ENCODE peak calls at places on chromosomes 5 and 9, in six cellular contexts. X, R, Y, W, O and S are unnamed samples.

GRCh38 chr5:146345240-146345577 is 6.6 kb downstream of the POU4F3 start:
- DNase-seq in X (no peak), R (no peak), Y (no peak), W (no peak), O (no peak), S (no peak)

GRCh38 chr9:129323376-129323998 is 145.4 kb upstream of the IER5L start:
- DNase-seq in X (no peak), R (no peak), Y (no peak), W (no peak), O (no peak), S (no peak)

GRCh38 chr5:77143998-77144836 is 57.1 kb upstream of the ZBED3 start:
- DNase-seq in X (peak), R (peak), Y (peak), W (peak), O (peak), S (peak)

GRCh38 chr9:38047301-38048251 is 21.5 kb downstream of the SHB start:
- DNase-seq in X (no peak), R (peak), Y (peak), W (peak), O (peak), S (peak)

GRCh38 chr9:107786561-107786960 is 297.0 kb upstream of the KLF4 start:
- DNase-seq in X (no peak), R (no peak), Y (no peak), W (no peak), O (no peak), S (no peak)

GRCh38 chr9:76676857-76677256 is 87.4 kb upstream of the PCA3 start:
- DNase-seq in X (no peak), R (no peak), Y (no peak), W (no peak), O (no peak), S (no peak)

GRCh38 chr9:85600675-85601263 is 141.0 kb downstream of the AGTPBP1 start:
- DNase-seq in X (no peak), R (no peak), Y (no peak), W (no peak), O (peak), S (peak)

GRCh38 chr5:45491368-45491767 is 204.8 kb downstream of the HCN1 start:
- DNase-seq in X (no peak), R (no peak), Y (no peak), W (no peak), O (no peak), S (no peak)

GRCh38 chr9:105062222-105062850 is 134.4 kb upstream of the ABCA1 start:
- DNase-seq in X (no peak), R (no peak), Y (no peak), W (no peak), O (no peak), S (no peak)

GRCh38 chr5:93580387-93581100 is 475 bp downstream of the NR2F1-AS1 start:
- DNase-seq in X (no peak), R (no peak), Y (no peak), W (no peak), O (no peak), S (no peak)

GRCh38 chr9:96686638-96687335 is 31.7 kb upstream of the PRXL2C start:
- DNase-seq in X (no peak), R (no peak), Y (no peak), W (no peak), O (peak), S (peak)

GRCh38 chr5:10622810-10623209 is 58.9 kb downstream of the ANKRD33B start:
- DNase-seq in X (no peak), R (no peak), Y (no peak), W (no peak), O (no peak), S (no peak)

DNA sequence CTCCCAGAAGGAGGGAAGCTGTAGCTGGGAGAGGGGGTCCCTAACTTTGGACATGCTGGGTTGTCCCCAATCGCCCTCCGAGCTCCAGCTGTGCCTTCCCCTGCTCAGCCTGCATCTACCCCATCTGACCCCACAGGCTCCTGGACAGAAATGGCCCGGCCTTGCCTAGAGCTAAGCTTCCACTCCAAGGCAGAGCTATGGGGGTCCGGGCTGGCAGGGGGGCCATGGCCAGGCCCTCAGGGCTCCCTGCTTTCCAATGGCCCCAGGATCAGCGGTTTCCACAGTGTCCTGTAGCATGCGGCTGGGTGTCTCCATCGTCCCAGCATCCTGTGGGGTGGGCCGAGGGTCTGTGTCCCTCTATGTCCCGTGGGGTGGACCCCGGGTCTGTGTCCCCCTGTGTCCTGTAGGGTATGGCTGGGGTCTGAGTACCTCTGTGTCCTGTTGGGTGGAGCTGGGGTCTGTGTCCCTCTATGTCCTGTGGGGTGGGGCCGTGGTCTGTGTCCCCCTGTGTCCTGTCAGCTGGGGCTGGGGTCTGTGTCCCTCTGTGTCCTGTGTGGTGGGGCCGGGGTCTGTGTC is 130.6 kb downstream of the RXRA start:
- DNase-seq in X (no peak), R (no peak), Y (no peak), W (no peak), O (no peak), S (no peak)
- H3K9ac ChIP-seq in X (no peak), R (no peak), Y (no peak), W (peak), O (no peak), S (no peak)

GRCh38 chr9:131667576-131667975 is 72.3 kb downstream of the RAPGEF1 start:
- DNase-seq in X (no peak), R (no peak), Y (no peak), W (no peak), O (no peak), S (no peak)
- H3K4me3 ChIP-seq in X (peak), R (no peak), Y (no peak), W (no peak), O (no peak), S (no peak)

GRCh38 chr9:124355941-124356744 is 59.1 kb downstream of the PSMB7 start:
- DNase-seq in X (no peak), R (no peak), Y (no peak), W (no peak), O (no peak), S (no peak)

GRCh38 chr9:124357591-124358361 is 57.5 kb downstream of the PSMB7 start:
- DNase-seq in X (no peak), R (no peak), Y (no peak), W (no peak), O (no peak), S (no peak)

GRCh38 chr9:124355032-124355940 is 60.0 kb downstream of the PSMB7 start:
- DNase-seq in X (no peak), R (no peak), Y (no peak), W (no peak), O (no peak), S (no peak)

GRCh38 chr9:124358617-124359016 is 56.6 kb downstream of the PSMB7 start:
- DNase-seq in X (no peak), R (no peak), Y (no peak), W (no peak), O (no peak), S (no peak)

GRCh38 chr9:124356745-124357390 is 58.4 kb downstream of the PSMB7 start:
- DNase-seq in X (no peak), R (no peak), Y (no peak), W (no peak), O (no peak), S (no peak)
- TF ChIP-seq ZNF274 in X (no peak), R (no peak), Y (no peak), W (no peak), O (no peak), S (no peak)

GRCh38 chr5:133520991-133521706 is 91.2 kb downstream of the FSTL4 start:
- DNase-seq in X (no peak), R (no peak), Y (no peak), W (no peak), O (peak), S (no peak)
- H3K9ac ChIP-seq in X (no peak), R (no peak), Y (no peak), W (no peak), O (no peak), S (no peak)